ENCODE peak calls at places on chromosome 18, in four cellular contexts. L is HCT116, N is IMR-90, X is thoracic aorta. A is an unnamed sample.

GRCh38 chr18:29779096-29779495 is 1263.4 kb downstream of the DSC3 start:
- DNase-seq in X (no peak), N (peak; percentile 2), L (no peak), A (peak; percentile 49)

GRCh38 chr18:12327510-12328178 is 19.6 kb downstream of the TUBB6 start:
- DNase-seq in X (peak; percentile 60), L (peak; percentile 52), N (peak; percentile 69), A (peak; percentile 78)

GRCh38 chr18:49597152-49597551 is 35.3 kb downstream of the LIPG start:
- DNase-seq in X (no peak), N (no peak), L (no peak), A (no peak)

GRCh38 chr18:3321133-3321812 is 59.3 kb downstream of the MYL12B start:
- DNase-seq in N (peak; percentile 96), X (no peak), L (no peak), A (peak; percentile 76)

GRCh38 chr18:51988277-51988676 is 351.7 kb upstream of the DCC start:
- DNase-seq in N (no peak), L (no peak), X (no peak), A (no peak)

GRCh38 chr18:58046087-58046793 is 2.2 kb downstream of the NEDD4L start:
- DNase-seq in L (no peak), X (no peak), N (no peak), A (no peak)

GRCh38 chr18:11259421-11259820 is 110.1 kb upstream of the PIEZO2 start:
- DNase-seq in X (no peak), L (no peak), N (no peak), A (no peak)

GRCh38 chr18:49566217-49566616 is 4.4 kb downstream of the LIPG start:
- DNase-seq in X (no peak), N (no peak), L (no peak), A (no peak)

GRCh38 chr18:78825168-78825567 is 154.4 kb upstream of the SALL3 start:
- DNase-seq in X (no peak), L (no peak), N (no peak), A (no peak)

GRCh38 chr18:43383031-43383430 is 105.7 kb upstream of the SYT4 start:
- DNase-seq in X (no peak), N (no peak), L (no peak), A (no peak)

DNA sequence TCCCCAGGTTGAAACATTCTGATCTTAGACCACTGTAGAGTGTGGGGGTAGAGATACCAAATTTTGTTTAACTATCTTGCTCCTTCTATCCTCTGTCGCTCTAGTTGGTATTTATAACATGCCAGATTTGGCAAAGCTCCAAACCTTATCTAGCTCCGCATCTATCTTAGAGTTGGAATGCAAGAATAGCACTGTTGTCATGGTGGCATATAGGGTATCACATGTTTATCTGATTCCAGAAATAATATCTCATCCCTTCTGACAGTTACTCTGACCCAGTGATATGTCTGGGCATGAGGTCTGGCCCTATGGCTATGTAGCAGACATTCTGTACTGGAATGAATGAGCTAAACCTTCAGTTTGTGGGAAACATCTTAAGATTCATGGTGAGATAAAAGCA is 51.7 kb downstream of the CABYR start:
- DNase-seq in X (no peak), N (no peak), L (no peak), A (no peak)
- H3K4me1 ChIP-seq in X (no peaks in the 10 kb centered on the region), N (peaks cover 6% of the 10 kb centered on the region), L (peaks cover 6% of the 10 kb centered on the region), A (peaks cover 3% of the 10 kb centered on the region)

DNA sequence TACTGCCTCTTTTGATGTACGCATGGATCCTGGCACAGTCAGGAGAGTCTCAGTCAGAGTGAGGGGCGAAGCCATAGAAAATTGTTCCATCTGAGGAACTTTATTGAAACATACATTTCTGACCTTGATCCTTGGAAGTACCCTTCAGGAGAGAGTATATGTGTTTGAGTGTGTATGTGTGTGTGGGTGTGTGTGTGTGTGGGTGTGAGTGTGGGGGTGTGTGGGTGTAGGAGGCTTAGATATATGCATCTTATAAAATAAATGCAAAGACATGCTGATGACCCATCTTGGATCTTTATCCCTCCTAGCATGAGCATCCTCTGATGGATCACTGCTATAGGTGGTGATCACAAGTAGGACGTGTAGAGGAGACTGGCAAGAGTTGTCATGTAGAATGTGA is 93.5 kb downstream of the SETBP1 start:
- DNase-seq in L (no peak), N (no peak), X (no peak), A (no peak)
- H3K4me1 ChIP-seq in L (no peaks in the 10 kb centered on the region), N (no peaks in the 10 kb centered on the region), X (peaks cover 12% of the 10 kb centered on the region), A (peaks cover 23% of the 10 kb centered on the region)

DNA sequence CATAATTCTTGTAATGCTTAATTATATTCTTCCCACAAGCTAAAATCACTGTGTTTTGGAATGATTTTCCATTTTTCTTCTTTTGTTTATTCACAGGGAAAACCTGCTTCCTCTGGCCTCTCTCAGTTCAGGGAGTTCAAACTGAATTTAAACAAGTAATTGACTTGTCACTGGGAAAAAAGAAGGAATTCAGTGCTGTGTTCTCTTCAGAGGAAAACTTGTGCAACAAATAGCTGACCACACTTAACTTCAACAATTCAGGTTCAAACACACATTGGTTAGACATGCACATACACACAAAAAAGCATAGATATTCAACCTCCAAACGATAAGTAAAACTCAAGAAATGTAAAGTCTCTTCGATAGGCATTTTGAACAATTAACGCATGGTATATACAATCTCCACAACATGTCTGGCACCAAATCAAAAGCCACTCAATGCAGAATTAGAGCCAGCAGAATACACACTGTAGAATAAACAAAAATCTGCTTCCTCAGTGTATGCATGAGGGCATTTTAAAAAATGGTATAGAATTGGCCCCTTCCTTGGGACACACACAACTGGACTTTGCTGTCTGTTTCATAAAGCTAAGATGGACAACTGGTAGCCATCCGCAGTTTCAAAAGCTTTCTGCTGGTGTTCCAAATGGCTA is 269.0 kb downstream of the TCF4 start:
- DNase-seq in L (no peak), X (no peak), N (peak; percentile 82), A (peak; percentile 73)
- H3K4me1 ChIP-seq in L (no peaks in the 10 kb centered on the region), X (peaks cover 26% of the 10 kb centered on the region), N (peaks cover 3% of the 10 kb centered on the region), A (peaks cover 64% of the 10 kb centered on the region)

GRCh38 chr18:8805552-8805951 is 100.2 kb downstream of the MTCL1 start:
- DNase-seq in N (no peak), X (no peak), L (no peak), A (no peak)

GRCh38 chr18:8803957-8804356 is 98.6 kb downstream of the MTCL1 start:
- DNase-seq in X (no peak), L (no peak), N (no peak), A (no peak)

GRCh38 chr18:8802031-8802679 is 96.8 kb downstream of the MTCL1 start:
- DNase-seq in L (no peak), X (no peak), N (no peak), A (no peak)

GRCh38 chr18:8801263-8801901 is 96.0 kb downstream of the MTCL1 start:
- DNase-seq in X (no peak), N (peak; percentile 98), L (no peak), A (peak; percentile 90)

GRCh38 chr18:8803063-8803795 is 97.9 kb downstream of the MTCL1 start:
- DNase-seq in N (no peak), L (no peak), X (no peak), A (no peak)
- H3K4me1 ChIP-seq in N (peaks cover 34% of the 10 kb centered on the region), L (peaks cover 46% of the 10 kb centered on the region), X (peaks cover 18% of the 10 kb centered on the region), A (peaks cover 28% of the 10 kb centered on the region)

GRCh38 chr18:13725566-13726227 is 661 bp downstream of the FAM210A start:
- DNase-seq in N (peak; percentile 2), L (no peak), X (no peak), A (no peak)
- H3K4me1 ChIP-seq in N (no peaks in the 10 kb centered on the region), L (peaks cover 22% of the 10 kb centered on the region), X (peaks cover 3% of the 10 kb centered on the region), A (peaks cover 29% of the 10 kb centered on the region)

A was measured in adipocyte.